ENCODE peak calls at places on chromosome 22, in four cellular contexts. J is iris pigment epithelial cell; W is stimulated activated CD4-positive, alpha-beta T cell treated with anti-CD3 and anti-CD28 coated beads, Interleukin-2, amount 100 ng/mL, for 24 hours; U is GM23338. O is an unnamed sample.

GRCh38 chr22:37254206-37254866 is 10.3 kb upstream of the RAC2 start:
- DNase-seq in J (peak), U (no peak), W (no peak), O (no peak)

GRCh38 chr22:44920183-44920582 is 89.6 kb downstream of the PHF21B start:
- DNase-seq in W (no peak), J (no peak), U (no peak), O (no peak)

GRCh38 chr22:39674536-39674935 is 104.0 kb downstream of the CACNA1I start:
- DNase-seq in U (no peak), W (no peak), J (no peak), O (no peak)

GRCh38 chr22:49951986-49952896 is 8.3 kb upstream of the PIM3 start:
- DNase-seq in U (no peak), W (no peak), J (peak), O (no peak)

GRCh38 chr22:45531441-45531840 is 28.8 kb downstream of the FBLN1 start:
- DNase-seq in W (no peak), J (no peak), U (no peak), O (no peak)

GRCh38 chr22:44128961-44129613 is 51.6 kb upstream of the PARVG start:
- DNase-seq in J (no peak), W (no peak), U (no peak), O (no peak)

GRCh38 chr22:36563898-36564297 is 34.9 kb upstream of the EIF3D start:
- DNase-seq in W (no peak), J (no peak), U (no peak), O (no peak)

GRCh38 chr22:36055376-36056310 is 27.0 kb upstream of the RBFOX2 start:
- DNase-seq in U (no peak), W (no peak), J (peak), O (no peak)

GRCh38 chr22:29073618-29074275 is 912 bp downstream of the KREMEN1 start:
- DNase-seq in W (peak), J (peak), U (peak), O (no peak)

GRCh38 chr22:17371446-17371845 is 2.2 kb downstream of the CECR2 start:
- DNase-seq in U (no peak), W (no peak), J (no peak), O (no peak)

O was measured in GM06990.